ENCODE peak calls at places on chromosomes 1 and 21, in eight cellular contexts. H is CD4-positive, alpha-beta T cell; M is stimulated activated CD8-positive, alpha-beta memory T cell treated with anti-CD3 and anti-CD28 coated beads, Interleukin-4, amount 100 ng/mL, for 4 hours; U is activated CD4-positive, CD25-positive, alpha-beta regulatory T cell; G is cardiac muscle cell; P is MV-4-11; S is GM12892; Q is astrocyte. B is an unnamed sample.

GRCh38 chr1:173224280-173224886 is 17.3 kb upstream of the TNFSF4 start:
- DNase-seq in H (no peak), M (no peak), U (no peak), G (no peak), P (no peak), S (no peak), Q (no peak), B (no peak)

GRCh38 chr1:76239470-76239918 is 164.9 kb downstream of the ST6GALNAC3 start:
- DNase-seq in H (no peak), M (no peak), U (no peak), G (no peak), P (no peak), S (no peak), Q (no peak), B (no peak)

GRCh38 chr1:222404710-222405109 is 143.2 kb downstream of the HHIPL2 start:
- DNase-seq in H (no peak), M (no peak), U (no peak), G (no peak), P (peak; percentile 4), S (no peak), Q (no peak), B (no peak)

GRCh38 chr1:177122869-177123268 is 41.6 kb downstream of the ASTN1 start:
- DNase-seq in H (no peak), M (no peak), U (no peak), G (no peak), P (no peak), S (no peak), Q (no peak), B (no peak)

GRCh38 chr21:43349644-43350043 is 77.3 kb downstream of the SIK1 start:
- DNase-seq in H (no peak), M (no peak), U (no peak), G (no peak), P (no peak), S (no peak), Q (no peak), B (no peak)

GRCh38 chr1:46179138-46180081 is 3.1 kb upstream of the P3R3URF start:
- DNase-seq in H (peak; percentile 47), M (no peak), U (peak; percentile 33), G (peak; percentile 89), P (peak; percentile 58), S (peak; percentile 58), Q (peak; percentile 66), B (peak; percentile 49)

GRCh38 chr1:47232187-47232874 is at the start of gene TAL1:
- DNase-seq in H (no peak), M (no peak), U (no peak), G (peak; percentile 36), P (no peak), S (no peak), Q (no peak), B (no peak)

GRCh38 chr1:226128487-226129075 is 58.0 kb downstream of the ACBD3 start:
- DNase-seq in H (no peak), M (no peak), U (no peak), G (peak; percentile 76), P (no peak), S (no peak), Q (peak; percentile 56), B (no peak)

GRCh38 chr21:45535341-45536081 is 6.7 kb downstream of the SLC19A1 start:
- DNase-seq in H (no peak), M (no peak), U (no peak), G (no peak), P (peak; percentile 84), S (no peak), Q (no peak), B (no peak)

GRCh38 chr1:16068356-16069270 is 4.8 kb downstream of the FAM131C start:
- DNase-seq in H (no peak), M (no peak), U (no peak), G (no peak), P (no peak), S (no peak), Q (no peak), B (no peak)

GRCh38 chr21:45580576-45581321 is 38.5 kb upstream of the SLC19A1 start:
- DNase-seq in H (no peak), M (no peak), U (no peak), G (no peak), P (no peak), S (no peak), Q (no peak), B (no peak)

GRCh38 chr1:244256086-244256485 is 195.6 kb downstream of the ADSS2 start:
- DNase-seq in H (no peak), M (no peak), U (no peak), G (no peak), P (no peak), S (no peak), Q (no peak), B (no peak)

GRCh38 chr1:199741586-199741985 is 285.9 kb upstream of the NR5A2 start:
- DNase-seq in H (no peak), M (no peak), U (no peak), G (no peak), P (no peak), S (no peak), Q (no peak), B (no peak)

GRCh38 chr21:17900281-17900989 is 81.3 kb upstream of the C21orf91 start:
- DNase-seq in H (no peak), M (no peak), U (no peak), G (no peak), P (no peak), S (no peak), Q (no peak), B (no peak)

GRCh38 chr1:114718661-114719423 is 2.3 kb upstream of the NRAS start:
- DNase-seq in H (no peak), M (no peak), U (no peak), G (no peak), P (peak; percentile 12), S (no peak), Q (peak; percentile 26), B (no peak)

GRCh38 chr1:198281911-198282310 is 125.1 kb downstream of the NEK7 start:
- DNase-seq in H (no peak), M (no peak), U (no peak), G (no peak), P (peak; percentile 30), S (no peak), Q (no peak), B (no peak)

GRCh38 chr1:115669002-115669673 is 27.4 kb downstream of the VANGL1 start:
- DNase-seq in H (no peak), M (no peak), U (no peak), G (no peak), P (peak; percentile 32), S (no peak), Q (peak; percentile 88), B (peak; percentile 65)

GRCh38 chr1:240092301-240093119 is 827 bp downstream of the FMN2 start:
- DNase-seq in H (no peak), M (no peak), U (no peak), G (peak; percentile 78), P (no peak), S (peak; percentile 13), Q (peak; percentile 76), B (no peak)

GRCh38 chr21:35563885-35564451 is 496.4 kb downstream of the SETD4 start:
- DNase-seq in H (no peak), M (no peak), U (no peak), G (no peak), P (peak; percentile 99), S (no peak), Q (peak; percentile 97), B (no peak)

GRCh38 chr1:235397733-235398132 is 30.5 kb downstream of the TBCE start:
- DNase-seq in H (no peak), M (no peak), U (no peak), G (no peak), P (no peak), S (no peak), Q (peak; percentile 95), B (no peak)